ENCODE peak calls at places on chromosomes 16 and 17, in five cellular contexts. N is IMR-90, D is sigmoid colon, L is SJSA1, T is heart left ventricle. X is an unnamed sample.

GRCh38 chr17:37820313-37821024 is 75.6 kb upstream of the HNF1B start:
- DNase-seq in D (no peak), T (no peak), N (no peak), L (no peak), X (no peak)

GRCh38 chr16:59633996-59634579 is 900.0 kb upstream of the GOT2 start:
- DNase-seq in L (peak; percentile 42), N (peak; percentile 83), D (no peak), T (no peak), X (no peak)

GRCh38 chr16:4915226-4915761 is 21.7 kb downstream of the PPL start:
- DNase-seq in N (peak; percentile 96), L (no peak), D (peak; percentile 60), T (no peak), X (no peak)

GRCh38 chr16:11090947-11091785 is 146.8 kb downstream of the CLEC16A start:
- DNase-seq in D (no peak), N (no peak), L (no peak), T (no peak), X (no peak)

GRCh38 chr17:79009397-79010303 is at the start of gene CANT1:
- DNase-seq in L (peak; percentile 88), D (peak; percentile 89), N (peak; percentile 77), T (peak; percentile 87), X (peak; percentile 88)

GRCh38 chr16:12124742-12125141 is 148.2 kb downstream of the SNX29 start:
- DNase-seq in N (no peak), L (no peak), T (no peak), D (no peak), X (no peak)

GRCh38 chr16:7755347-7755746 is 422.7 kb downstream of the RBFOX1 start:
- DNase-seq in T (no peak), N (no peak), L (no peak), D (no peak), X (no peak)

GRCh38 chr17:40564195-40564882 is 933 bp downstream of the CCR7 start:
- DNase-seq in L (peak; percentile 24), D (no peak), N (no peak), T (no peak), X (no peak)

GRCh38 chr17:57946798-57947358 is 8.3 kb downstream of the CUEDC1 start:
- DNase-seq in L (peak; percentile 73), D (peak; percentile 78), T (peak; percentile 42), N (peak; percentile 78), X (no peak)

GRCh38 chr17:32298298-32298697 is 32.7 kb downstream of the RHBDL3 start:
- DNase-seq in N (no peak), D (no peak), T (no peak), L (no peak), X (no peak)

GRCh38 chr17:8894673-8895578 is 27.5 kb upstream of the PIK3R6 start:
- DNase-seq in L (peak; percentile 61), N (peak; percentile 59), T (peak; percentile 65), D (no peak), X (peak; percentile 53)

GRCh38 chr16:62041401-62041800 is 5.2 kb upstream of the CDH8 start:
- DNase-seq in T (no peak), L (no peak), D (no peak), N (no peak), X (no peak)

GRCh38 chr17:30429155-30429554 is 48.1 kb upstream of the GOSR1 start:
- DNase-seq in L (no peak), N (peak; percentile 55), T (no peak), D (no peak), X (no peak)

GRCh38 chr16:67967956-67968439 is 439 bp downstream of the SLC12A4 start:
- DNase-seq in D (no peak), L (no peak), N (peak; percentile 25), T (peak; percentile 64), X (peak; percentile 64)

GRCh38 chr16:84841787-84842300 is 22.1 kb downstream of the CRISPLD2 start:
- DNase-seq in D (no peak), L (no peak), T (no peak), N (no peak), X (no peak)

GRCh38 chr17:3475155-3475808 is 515 bp upstream of the ASPA start:
- DNase-seq in N (no peak), D (no peak), T (no peak), L (no peak), X (no peak)

GRCh38 chr16:79994413-79994812 is 393.9 kb upstream of the MAF start:
- DNase-seq in N (no peak), L (no peak), D (no peak), T (no peak), X (no peak)

GRCh38 chr16:3098459-3099394 is at the start of gene ZSCAN10:
- DNase-seq in T (no peak), L (no peak), D (no peak), N (no peak), X (no peak)

GRCh38 chr16:3099395-3099731 is 269 bp upstream of the ZSCAN10 start:
- DNase-seq in D (no peak), N (no peak), L (no peak), T (no peak), X (no peak)

GRCh38 chr16:3101841-3102470 is 2.9 kb upstream of the ZSCAN10 start:
- DNase-seq in T (peak; percentile 73), L (no peak), D (no peak), N (no peak), X (peak; percentile 43)

GRCh38 chr16:3101018-3101840 is 2.1 kb upstream of the ZSCAN10 start:
- DNase-seq in N (no peak), D (no peak), T (no peak), L (no peak), X (no peak)

DNA sequence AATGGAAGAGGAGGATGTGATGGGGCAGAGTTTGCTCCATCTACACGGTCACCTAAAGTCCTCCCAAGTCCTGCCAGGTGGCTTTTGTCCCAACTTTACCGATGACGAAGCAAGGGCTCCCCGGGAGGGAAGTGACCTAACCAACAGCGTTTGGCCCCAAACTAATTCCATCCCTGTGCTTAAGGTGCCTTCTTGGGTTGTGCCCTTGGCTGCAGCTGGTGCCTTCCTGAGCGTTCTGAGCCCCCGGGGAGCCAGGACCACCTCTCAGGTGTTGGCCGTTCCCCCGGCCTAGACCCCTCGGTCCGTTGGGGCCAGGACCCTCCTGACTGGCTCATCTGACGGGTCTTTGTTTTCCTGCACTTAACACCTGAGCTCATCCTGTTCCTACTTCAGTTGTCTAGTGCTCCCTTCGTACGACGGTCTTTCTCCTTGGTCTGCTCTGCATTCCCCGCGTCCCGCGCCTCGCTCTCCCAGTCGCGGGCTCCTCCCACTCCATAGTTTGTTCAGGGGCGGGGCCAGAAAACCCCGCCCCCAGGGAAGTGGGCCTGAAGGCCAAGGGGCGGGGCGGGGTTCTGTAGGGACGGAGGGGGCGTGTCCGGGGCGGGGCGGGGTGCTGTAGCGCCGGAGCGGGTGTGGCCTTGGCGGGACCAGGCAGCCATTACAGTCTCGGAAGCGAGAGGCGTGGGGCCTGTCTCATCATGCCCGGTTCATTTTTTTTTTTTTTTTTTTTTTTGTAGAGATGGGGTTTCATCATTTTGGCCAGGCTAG is 822 bp upstream of the ZSCAN10 start:
- DNase-seq in N (peak; percentile 78), T (peak; percentile 94), D (peak; percentile 92), L (peak; percentile 91), X (peak; percentile 94)
- H3K4me3 ChIP-seq in N (peak overlapping the region; percentile 31), T (peak overlapping the region; percentile 33), D (no peak overlapping the region), L (no peak overlapping the region), X (peak overlapping the region; percentile 51)

GRCh38 chr17:14498812-14499211 is 197.9 kb downstream of the HS3ST3B1 start:
- DNase-seq in N (no peak), L (no peak), D (no peak), T (no peak), X (no peak)
- H3K4me3 ChIP-seq in N (no peak overlapping the region), L (no peak overlapping the region), D (no peak overlapping the region), T (no peak overlapping the region), X (no peak overlapping the region)

GRCh38 chr16:57798267-57798810 is 4.0 kb downstream of the KIFC3 start:
- DNase-seq in T (no peak), L (no peak), N (no peak), D (no peak), X (no peak)
- H3K4me3 ChIP-seq in T (peak overlapping the region; percentile 34), L (no peak overlapping the region), N (no peak overlapping the region), D (no peak overlapping the region), X (peak overlapping the region; percentile 53)

GRCh38 chr16:89920723-89921122 is 2.1 kb downstream of the MC1R start:
- DNase-seq in D (no peak), T (no peak), L (no peak), N (peak; percentile 47), X (no peak)

GRCh38 chr16:89919535-89920406 is 1.1 kb downstream of the MC1R start:
- DNase-seq in T (no peak), L (no peak), D (no peak), N (no peak), X (no peak)

GRCh38 chr16:89918453-89919347 is at the start of gene MC1R:
- DNase-seq in T (no peak), L (peak; percentile 80), D (no peak), N (peak; percentile 21), X (no peak)

GRCh38 chr16:89915303-89916232 is 3.1 kb upstream of the MC1R start:
- DNase-seq in N (no peak), D (peak; percentile 64), T (no peak), L (no peak), X (no peak)

GRCh38 chr16:89917773-89918452 is 749 bp upstream of the MC1R start:
- DNase-seq in D (peak; percentile 93), L (peak; percentile 97), T (peak; percentile 82), N (peak; percentile 73), X (peak; percentile 85)
- H3K4me3 ChIP-seq in D (no peak overlapping the region), L (peak overlapping the region; percentile 30), T (peak overlapping the region; percentile 44), N (peak overlapping the region; percentile 40), X (peak overlapping the region; percentile 57)

GRCh38 chr17:68950725-68951124 is 4.5 kb downstream of the ABCA8 start:
- DNase-seq in D (no peak), N (no peak), T (no peak), L (no peak), X (no peak)

GRCh38 chr17:68954146-68954971 is 833 bp downstream of the ABCA8 start:
- DNase-seq in N (peak; percentile 15), L (no peak), D (no peak), T (no peak), X (no peak)

GRCh38 chr17:68957944-68958343 is 2.8 kb upstream of the ABCA8 start:
- DNase-seq in D (no peak), T (no peak), N (no peak), L (no peak), X (no peak)

GRCh38 chr17:68953340-68953997 is 1.7 kb downstream of the ABCA8 start:
- DNase-seq in T (no peak), D (no peak), N (no peak), L (no peak), X (no peak)

DNA sequence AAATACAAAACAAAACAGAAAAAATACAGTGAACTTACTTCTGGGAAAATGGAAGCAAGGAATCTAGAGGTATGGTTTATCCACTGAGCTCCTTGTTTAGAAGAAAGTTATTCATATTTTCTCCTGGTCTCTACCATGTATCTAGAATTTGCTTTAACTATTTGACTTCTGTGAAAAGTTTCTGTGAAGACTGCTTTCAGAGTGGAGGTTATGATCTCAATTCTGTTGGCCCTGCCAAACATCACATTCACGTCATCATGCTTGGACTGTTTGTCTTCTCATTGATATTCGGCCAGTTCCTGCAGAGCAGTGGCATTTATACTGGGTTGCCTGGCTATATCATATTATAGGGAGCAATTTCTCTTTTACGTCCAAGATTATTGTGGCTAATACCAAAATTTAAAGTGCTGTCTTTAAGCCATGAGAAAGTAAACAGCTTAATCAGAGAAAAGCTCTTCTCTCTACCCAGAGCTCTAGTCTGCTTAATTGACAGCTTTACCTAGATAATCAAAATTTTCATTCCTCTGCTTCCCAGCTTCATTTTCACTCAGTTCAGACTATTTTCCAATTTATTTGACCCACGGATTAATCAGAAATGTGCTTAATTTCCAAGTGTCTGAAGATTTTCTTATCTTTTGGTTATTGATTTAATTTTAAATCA is at the start of gene ABCA8:
- DNase-seq in T (peak; percentile 54), D (no peak), N (peak; percentile 58), L (no peak), X (no peak)
- H3K4me3 ChIP-seq in T (peak within 1 kb of the TSS; percentile 48), D (peak within 1 kb of the TSS; percentile 5), N (peak within 1 kb of the TSS; percentile 46), L (no peak within 1 kb of the TSS), X (peak within 1 kb of the TSS; percentile 64)